ENCODE peak calls at places on chromosomes 11 and 22, in six cellular contexts. L, E, G, C, A and O are unnamed samples.

GRCh38 chr11:87239531-87239930 is 201.8 kb downstream of the TMEM135 start:
- DNase-seq in L (no peak), E (no peak), G (no peak), C (no peak), A (no peak), O (no peak)

GRCh38 chr11:15136166-15136565 is 21.4 kb downstream of the INSC start:
- DNase-seq in L (no peak), E (no peak), G (no peak), C (no peak), A (no peak), O (no peak)

GRCh38 chr11:117230981-117231636 is 764 bp downstream of the PCSK7 start:
- DNase-seq in L (no peak), E (no peak), G (no peak), C (no peak), A (no peak), O (no peak)

GRCh38 chr11:113147249-113147648 is 167.1 kb upstream of the TTC12 start:
- DNase-seq in L (no peak), E (no peak), G (no peak), C (peak), A (no peak), O (no peak)

GRCh38 chr11:11841121-11841604 is 609 bp upstream of the USP47 start:
- DNase-seq in L (peak), E (peak), G (no peak), C (peak), A (peak), O (no peak)

GRCh38 chr11:73995731-73996130 is 13.1 kb upstream of the UCP2 start:
- DNase-seq in L (no peak), E (no peak), G (no peak), C (no peak), A (no peak), O (no peak)

GRCh38 chr11:120065176-120065575 is 72.7 kb downstream of the TRIM29 start:
- DNase-seq in L (no peak), E (no peak), G (no peak), C (peak), A (no peak), O (no peak)

GRCh38 chr11:10818594-10818993 is 9.9 kb upstream of the EIF4G2 start:
- DNase-seq in L (peak), E (no peak), G (no peak), C (no peak), A (peak), O (no peak)

GRCh38 chr11:13826505-13827278 is 135.8 kb upstream of the SPON1 start:
- DNase-seq in L (peak), E (no peak), G (no peak), C (no peak), A (peak), O (no peak)

GRCh38 chr11:128040603-128041002 is 546.8 kb downstream of the ETS1 start:
- DNase-seq in L (peak), E (no peak), G (no peak), C (no peak), A (no peak), O (no peak)

GRCh38 chr11:77082838-77083552 is 16.2 kb downstream of the CAPN5 start:
- DNase-seq in L (peak), E (peak), G (peak), C (no peak), A (no peak), O (no peak)

GRCh38 chr11:105937331-105937730 is 84.7 kb downstream of the MSANTD4 start:
- DNase-seq in L (peak), E (no peak), G (no peak), C (no peak), A (no peak), O (no peak)

GRCh38 chr11:20458905-20459632 is 71.6 kb downstream of the PRMT3 start:
- DNase-seq in L (no peak), E (no peak), G (no peak), C (no peak), A (no peak), O (no peak)

GRCh38 chr11:68181719-68182451 is 31.2 kb downstream of the KMT5B start:
- DNase-seq in L (no peak), E (no peak), G (no peak), C (no peak), A (no peak), O (no peak)

GRCh38 chr22:17914474-17914873 is 109.9 kb downstream of the MICAL3 start:
- DNase-seq in L (no peak), E (no peak), G (no peak), C (no peak), A (no peak), O (no peak)

GRCh38 chr11:86442827-86443226 is 68.1 kb downstream of the CCDC81 start:
- DNase-seq in L (no peak), E (no peak), G (no peak), C (no peak), A (no peak), O (no peak)